ENCODE peak calls at places on chromosomes 13 and 19, in nine cellular contexts. One of them, this sample, is unnamed.

GRCh38 chr13:40272776-40273139 is 393.7 kb downstream of the FOXO1 start:
- DNase-seq in AG09309: no peak
- DNase-seq in glutamatergic neuron: no peak
- DNase-seq in AG04450: no peak
- DNase-seq in neural progenitor cell: no peak
- DNase-seq in tibial nerve: no peak
- DNase-seq in nephron progenitor cell: no peak
- DNase-seq in astrocyte of the spinal cord: no peak
- DNase-seq in left lung: no peak
- DNase-seq in this sample: no peak

GRCh38 chr13:40181203-40181845 is 485.1 kb downstream of the FOXO1 start:
- DNase-seq in AG09309: peak; percentile 18
- DNase-seq in glutamatergic neuron: no peak
- DNase-seq in AG04450: no peak
- DNase-seq in neural progenitor cell: no peak
- DNase-seq in tibial nerve: no peak
- DNase-seq in nephron progenitor cell: no peak
- DNase-seq in astrocyte of the spinal cord: peak; percentile 59
- DNase-seq in left lung: no peak
- DNase-seq in this sample: no peak

GRCh38 chr13:113024466-113024865 is 55.5 kb downstream of the MCF2L start:
- DNase-seq in AG09309: no peak
- DNase-seq in glutamatergic neuron: no peak
- DNase-seq in AG04450: no peak
- DNase-seq in neural progenitor cell: no peak
- DNase-seq in tibial nerve: no peak
- DNase-seq in nephron progenitor cell: no peak
- DNase-seq in astrocyte of the spinal cord: no peak
- DNase-seq in left lung: peak; percentile 69
- DNase-seq in this sample: no peak

GRCh38 chr19:54477650-54478049 is 4.6 kb upstream of the CDC42EP5 start:
- DNase-seq in AG09309: no peak
- DNase-seq in glutamatergic neuron: no peak
- DNase-seq in AG04450: no peak
- DNase-seq in neural progenitor cell: no peak
- DNase-seq in tibial nerve: no peak
- DNase-seq in nephron progenitor cell: no peak
- DNase-seq in astrocyte of the spinal cord: no peak
- DNase-seq in left lung: no peak
- DNase-seq in this sample: no peak

GRCh38 chr19:17830567-17831418 is 9.5 kb upstream of the INSL3 start:
- DNase-seq in AG09309: no peak
- DNase-seq in glutamatergic neuron: peak; percentile 93
- DNase-seq in AG04450: no peak
- DNase-seq in neural progenitor cell: peak; percentile 96
- DNase-seq in tibial nerve: peak; percentile 48
- DNase-seq in nephron progenitor cell: peak; percentile 96
- DNase-seq in astrocyte of the spinal cord: peak; percentile 69
- DNase-seq in left lung: peak; percentile 81
- DNase-seq in this sample: no peak

GRCh38 chr19:18266863-18267686 is 7.2 kb downstream of the IQCN start:
- DNase-seq in AG09309: no peak
- DNase-seq in glutamatergic neuron: no peak
- DNase-seq in AG04450: no peak
- DNase-seq in neural progenitor cell: no peak
- DNase-seq in tibial nerve: no peak
- DNase-seq in nephron progenitor cell: no peak
- DNase-seq in astrocyte of the spinal cord: no peak
- DNase-seq in left lung: no peak
- DNase-seq in this sample: no peak

GRCh38 chr13:107124129-107124718 is 556.3 kb upstream of the ARGLU1 start:
- DNase-seq in AG09309: no peak
- DNase-seq in glutamatergic neuron: no peak
- DNase-seq in AG04450: no peak
- DNase-seq in neural progenitor cell: peak; percentile 31
- DNase-seq in tibial nerve: no peak
- DNase-seq in nephron progenitor cell: no peak
- DNase-seq in astrocyte of the spinal cord: peak; percentile 39
- DNase-seq in left lung: no peak
- DNase-seq in this sample: no peak

GRCh38 chr19:52248256-52248655 is 21.1 kb upstream of the ZNF766 start:
- DNase-seq in AG09309: peak; percentile 13
- DNase-seq in glutamatergic neuron: peak; percentile 56
- DNase-seq in AG04450: no peak
- DNase-seq in neural progenitor cell: peak; percentile 54
- DNase-seq in tibial nerve: peak; percentile 44
- DNase-seq in nephron progenitor cell: peak; percentile 6
- DNase-seq in astrocyte of the spinal cord: no peak
- DNase-seq in left lung: no peak
- DNase-seq in this sample: no peak

GRCh38 chr19:16088351-16088984 is 12.2 kb downstream of the TPM4 start:
- DNase-seq in AG09309: no peak
- DNase-seq in glutamatergic neuron: no peak
- DNase-seq in AG04450: no peak
- DNase-seq in neural progenitor cell: no peak
- DNase-seq in tibial nerve: no peak
- DNase-seq in nephron progenitor cell: no peak
- DNase-seq in astrocyte of the spinal cord: no peak
- DNase-seq in left lung: no peak
- DNase-seq in this sample: no peak

GRCh38 chr13:111116830-111117229 is 1.7 kb downstream of the ARHGEF7 start:
- DNase-seq in AG09309: peak; percentile 38
- DNase-seq in glutamatergic neuron: no peak
- DNase-seq in AG04450: no peak
- DNase-seq in neural progenitor cell: no peak
- DNase-seq in tibial nerve: no peak
- DNase-seq in nephron progenitor cell: no peak
- DNase-seq in astrocyte of the spinal cord: no peak
- DNase-seq in left lung: no peak
- DNase-seq in this sample: no peak

GRCh38 chr19:4012092-4012974 is 4.8 kb downstream of the PIAS4 start:
- DNase-seq in AG09309: no peak
- DNase-seq in glutamatergic neuron: no peak
- DNase-seq in AG04450: no peak
- DNase-seq in neural progenitor cell: no peak
- DNase-seq in tibial nerve: no peak
- DNase-seq in nephron progenitor cell: no peak
- DNase-seq in astrocyte of the spinal cord: no peak
- DNase-seq in left lung: no peak
- DNase-seq in this sample: no peak

GRCh38 chr13:23949736-23950135 is 52.4 kb upstream of the C1QTNF9B start:
- DNase-seq in AG09309: no peak
- DNase-seq in glutamatergic neuron: no peak
- DNase-seq in AG04450: no peak
- DNase-seq in neural progenitor cell: no peak
- DNase-seq in tibial nerve: no peak
- DNase-seq in nephron progenitor cell: no peak
- DNase-seq in astrocyte of the spinal cord: no peak
- DNase-seq in left lung: no peak
- DNase-seq in this sample: no peak

GRCh38 chr19:8552810-8553209 is 24.4 kb downstream of the MYO1F start:
- DNase-seq in AG09309: no peak
- DNase-seq in glutamatergic neuron: no peak
- DNase-seq in AG04450: no peak
- DNase-seq in neural progenitor cell: peak; percentile 57
- DNase-seq in tibial nerve: no peak
- DNase-seq in nephron progenitor cell: no peak
- DNase-seq in astrocyte of the spinal cord: peak; percentile 16
- DNase-seq in left lung: no peak
- DNase-seq in this sample: no peak

GRCh38 chr13:20125129-20125782 is 35.6 kb downstream of the GJA3 start:
- DNase-seq in AG09309: peak; percentile 25
- DNase-seq in glutamatergic neuron: no peak
- DNase-seq in AG04450: no peak
- DNase-seq in neural progenitor cell: no peak
- DNase-seq in tibial nerve: no peak
- DNase-seq in nephron progenitor cell: no peak
- DNase-seq in astrocyte of the spinal cord: peak; percentile 65
- DNase-seq in left lung: no peak
- DNase-seq in this sample: no peak

GRCh38 chr19:3783660-3784584 is 2.3 kb downstream of the MATK start:
- DNase-seq in AG09309: no peak
- DNase-seq in glutamatergic neuron: peak; percentile 53
- DNase-seq in AG04450: no peak
- DNase-seq in neural progenitor cell: peak; percentile 60
- DNase-seq in tibial nerve: no peak
- DNase-seq in nephron progenitor cell: no peak
- DNase-seq in astrocyte of the spinal cord: no peak
- DNase-seq in left lung: peak; percentile 73
- DNase-seq in this sample: no peak

GRCh38 chr19:38543807-38544568 is 73.8 kb downstream of the MAP4K1 start:
- DNase-seq in AG09309: peak; percentile 63
- DNase-seq in glutamatergic neuron: no peak
- DNase-seq in AG04450: peak; percentile 24
- DNase-seq in neural progenitor cell: no peak
- DNase-seq in tibial nerve: no peak
- DNase-seq in nephron progenitor cell: no peak
- DNase-seq in astrocyte of the spinal cord: peak; percentile 77
- DNase-seq in left lung: peak; percentile 51
- DNase-seq in this sample: no peak

GRCh38 chr13:99301056-99301838 is 6.0 kb downstream of the GPR183 start:
- DNase-seq in AG09309: no peak
- DNase-seq in glutamatergic neuron: no peak
- DNase-seq in AG04450: no peak
- DNase-seq in neural progenitor cell: no peak
- DNase-seq in tibial nerve: no peak
- DNase-seq in nephron progenitor cell: no peak
- DNase-seq in astrocyte of the spinal cord: no peak
- DNase-seq in left lung: no peak
- DNase-seq in this sample: no peak
- TF ChIP-seq CTCF in AG09309: no peak
- TF ChIP-seq CTCF in glutamatergic neuron: no peak
- TF ChIP-seq CTCF in AG04450: no peak
- TF ChIP-seq CTCF in neural progenitor cell: no peak
- TF ChIP-seq CTCF in tibial nerve: no peak
- TF ChIP-seq CTCF in nephron progenitor cell: no peak
- TF ChIP-seq CTCF in astrocyte of the spinal cord: no peak
- TF ChIP-seq CTCF in left lung: no peak
- TF ChIP-seq CTCF in this sample: no peak

GRCh38 chr19:40933025-40933424 is 51.0 kb upstream of the CYP2A7 start:
- DNase-seq in AG09309: no peak
- DNase-seq in glutamatergic neuron: no peak
- DNase-seq in AG04450: no peak
- DNase-seq in neural progenitor cell: peak; percentile 35
- DNase-seq in tibial nerve: no peak
- DNase-seq in nephron progenitor cell: no peak
- DNase-seq in astrocyte of the spinal cord: no peak
- DNase-seq in left lung: no peak
- DNase-seq in this sample: no peak
- TF ChIP-seq CTCF in AG09309: no peak
- TF ChIP-seq CTCF in glutamatergic neuron: no peak
- TF ChIP-seq CTCF in AG04450: no peak
- TF ChIP-seq CTCF in neural progenitor cell: peak; percentile 46
- TF ChIP-seq CTCF in tibial nerve: no peak
- TF ChIP-seq CTCF in nephron progenitor cell: no peak
- TF ChIP-seq CTCF in astrocyte of the spinal cord: no peak
- TF ChIP-seq CTCF in left lung: no peak
- TF ChIP-seq CTCF in this sample: no peak

GRCh38 chr13:28415994-28416411 is 78.9 kb downstream of the FLT1 start:
- DNase-seq in AG09309: no peak
- DNase-seq in glutamatergic neuron: no peak
- DNase-seq in AG04450: no peak
- DNase-seq in neural progenitor cell: no peak
- DNase-seq in tibial nerve: no peak
- DNase-seq in nephron progenitor cell: no peak
- DNase-seq in astrocyte of the spinal cord: no peak
- DNase-seq in left lung: no peak
- DNase-seq in this sample: no peak
- TF ChIP-seq CTCF in AG09309: no peak
- TF ChIP-seq CTCF in glutamatergic neuron: no peak
- TF ChIP-seq CTCF in AG04450: no peak
- TF ChIP-seq CTCF in neural progenitor cell: no peak
- TF ChIP-seq CTCF in tibial nerve: no peak
- TF ChIP-seq CTCF in nephron progenitor cell: no peak
- TF ChIP-seq CTCF in astrocyte of the spinal cord: no peak
- TF ChIP-seq CTCF in left lung: no peak
- TF ChIP-seq CTCF in this sample: no peak

GRCh38 chr13:42878721-42879120 is 97.3 kb downstream of the FAM216B start:
- DNase-seq in AG09309: no peak
- DNase-seq in glutamatergic neuron: no peak
- DNase-seq in AG04450: no peak
- DNase-seq in neural progenitor cell: no peak
- DNase-seq in tibial nerve: no peak
- DNase-seq in nephron progenitor cell: no peak
- DNase-seq in astrocyte of the spinal cord: peak; percentile 38
- DNase-seq in left lung: no peak
- DNase-seq in this sample: no peak

GRCh38 chr13:42876810-42877550 is 95.6 kb downstream of the FAM216B start:
- DNase-seq in AG09309: peak; percentile 20
- DNase-seq in glutamatergic neuron: no peak
- DNase-seq in AG04450: no peak
- DNase-seq in neural progenitor cell: no peak
- DNase-seq in tibial nerve: no peak
- DNase-seq in nephron progenitor cell: no peak
- DNase-seq in astrocyte of the spinal cord: peak; percentile 43
- DNase-seq in left lung: no peak
- DNase-seq in this sample: no peak

GRCh38 chr13:42876270-42876714 is 94.9 kb downstream of the FAM216B start:
- DNase-seq in AG09309: no peak
- DNase-seq in glutamatergic neuron: no peak
- DNase-seq in AG04450: no peak
- DNase-seq in neural progenitor cell: no peak
- DNase-seq in tibial nerve: no peak
- DNase-seq in nephron progenitor cell: no peak
- DNase-seq in astrocyte of the spinal cord: peak; percentile 5
- DNase-seq in left lung: no peak
- DNase-seq in this sample: no peak

GRCh38 chr13:42873081-42873480 is 91.7 kb downstream of the FAM216B start:
- DNase-seq in AG09309: no peak
- DNase-seq in glutamatergic neuron: no peak
- DNase-seq in AG04450: no peak
- DNase-seq in neural progenitor cell: no peak
- DNase-seq in tibial nerve: no peak
- DNase-seq in nephron progenitor cell: no peak
- DNase-seq in astrocyte of the spinal cord: no peak
- DNase-seq in left lung: no peak
- DNase-seq in this sample: no peak

DNA sequence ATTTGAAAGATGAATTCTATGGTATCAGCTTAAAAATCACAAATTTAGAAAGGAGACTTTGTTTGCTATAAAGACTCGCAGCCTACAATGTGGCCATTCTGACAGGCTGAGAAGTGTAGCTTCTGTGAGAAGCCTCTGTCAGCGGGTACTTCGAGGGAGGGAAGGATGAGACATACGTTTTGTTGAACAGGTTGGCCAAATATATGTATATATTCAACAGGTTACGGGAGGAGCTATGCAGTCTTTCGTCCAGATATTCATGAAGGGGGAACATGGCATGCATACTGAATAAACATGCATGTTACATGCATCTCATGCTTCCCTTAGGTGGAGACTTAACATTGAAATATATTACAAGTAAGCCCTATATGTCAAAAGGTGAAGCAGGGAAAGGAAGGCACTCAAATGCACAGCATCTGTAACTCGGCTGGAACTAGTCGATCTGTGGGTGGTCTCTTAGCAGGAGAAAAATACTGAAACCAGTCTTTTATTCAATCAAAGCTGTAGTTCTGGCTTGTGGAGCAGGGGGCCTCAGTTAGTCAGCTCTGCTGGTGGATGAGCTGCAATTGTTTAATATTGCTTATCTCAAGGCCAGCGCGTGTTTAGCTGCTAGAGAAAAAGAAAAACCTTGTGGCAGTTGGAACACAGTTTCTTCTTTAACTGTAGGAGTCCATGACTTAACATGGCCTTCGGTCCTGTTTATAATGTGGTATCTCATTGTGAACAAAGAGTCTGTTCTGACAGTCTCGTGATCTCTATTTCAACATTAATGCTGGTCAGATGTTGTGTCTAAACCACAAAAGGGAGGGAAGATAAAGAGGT is 94.3 kb downstream of the FAM216B start:
- DNase-seq in AG09309: no peak
- DNase-seq in glutamatergic neuron: peak; percentile 22
- DNase-seq in AG04450: no peak
- DNase-seq in neural progenitor cell: peak; percentile 76
- DNase-seq in tibial nerve: no peak
- DNase-seq in nephron progenitor cell: peak; percentile 13
- DNase-seq in astrocyte of the spinal cord: peak; percentile 60
- DNase-seq in left lung: no peak
- DNase-seq in this sample: no peak
- TF ChIP-seq CTCF in AG09309: no peak
- TF ChIP-seq CTCF in glutamatergic neuron: peak; percentile 16
- TF ChIP-seq CTCF in AG04450: peak; percentile 58
- TF ChIP-seq CTCF in neural progenitor cell: peak; percentile 51
- TF ChIP-seq CTCF in tibial nerve: no peak
- TF ChIP-seq CTCF in nephron progenitor cell: peak; percentile 17
- TF ChIP-seq CTCF in astrocyte of the spinal cord: peak; percentile 46
- TF ChIP-seq CTCF in left lung: no peak
- TF ChIP-seq CTCF in this sample: no peak